ENCODE peak calls at places on chromosomes 7 and 10, in four cellular contexts. S, I, C and X are unnamed samples.

GRCh38 chr10:28434063-28434462 is 98.9 kb upstream of the WAC start:
- DNase-seq in S (no peak), I (no peak), C (no peak), X (no peak)

GRCh38 chr7:43669286-43670081 is 59.8 kb downstream of the COA1 start:
- DNase-seq in S (no peak), I (no peak), C (no peak), X (no peak)

GRCh38 chr7:101947899-101948298 is 130.5 kb downstream of the CUX1 start:
- DNase-seq in S (peak; percentile 81), I (no peak), C (no peak), X (no peak)

GRCh38 chr10:28738200-28738599 is 60.9 kb downstream of the BAMBI start:
- DNase-seq in S (no peak), I (no peak), C (no peak), X (no peak)

GRCh38 chr10:114015708-114016107 is 28.0 kb upstream of the ADRB1 start:
- DNase-seq in S (no peak), I (no peak), C (no peak), X (no peak)

GRCh38 chr7:101826081-101826835 is 8.8 kb downstream of the CUX1 start:
- DNase-seq in S (no peak), I (no peak), C (no peak), X (peak; percentile 68)

GRCh38 chr10:73768881-73769280 is 13.0 kb upstream of the CHCHD1 start:
- DNase-seq in S (no peak), I (no peak), C (peak; percentile 87), X (no peak)

GRCh38 chr7:16668049-16668858 is 22.3 kb downstream of the BZW2 start:
- DNase-seq in S (peak; percentile 48), I (peak; percentile 98), C (no peak), X (peak; percentile 73)

GRCh38 chr7:38934536-38934935 is 25.5 kb upstream of the VPS41 start:
- DNase-seq in S (no peak), I (no peak), C (no peak), X (no peak)

GRCh38 chr10:45253183-45253914 is 62.1 kb downstream of the OR13A1 start:
- DNase-seq in S (no peak), I (no peak), C (no peak), X (no peak)

GRCh38 chr10:35355971-35356724 is 19.8 kb downstream of the CCNY start:
- DNase-seq in S (no peak), I (no peak), C (no peak), X (no peak)

GRCh38 chr10:104809288-104810090 is 168.4 kb downstream of the SORCS3 start:
- DNase-seq in S (no peak), I (no peak), C (no peak), X (no peak)

GRCh38 chr7:5491251-5492044 is 67.8 kb upstream of the TNRC18 start:
- DNase-seq in S (no peak), I (no peak), C (no peak), X (no peak)

GRCh38 chr7:155897758-155898386 is 85.6 kb upstream of the SHH start:
- DNase-seq in S (no peak), I (no peak), C (peak; percentile 53), X (no peak)

GRCh38 chr7:157250605-157251228 is 86.1 kb upstream of the DNAJB6 start:
- DNase-seq in S (no peak), I (peak; percentile 74), C (no peak), X (no peak)

GRCh38 chr7:50454968-50455367 is 4.8 kb upstream of the FIGNL1 start:
- DNase-seq in S (no peak), I (no peak), C (no peak), X (no peak)

GRCh38 chr7:37999673-38000072 is 79.2 kb downstream of the EPDR1 start:
- DNase-seq in S (no peak), I (no peak), C (no peak), X (no peak)

GRCh38 chr7:158847451-158847866 is 8.9 kb upstream of the DYNC2I1 start:
- DNase-seq in S (no peak), I (no peak), C (no peak), X (no peak)

GRCh38 chr7:81367335-81367801 is 402.5 kb downstream of the HGF start:
- DNase-seq in S (no peak), I (no peak), C (no peak), X (peak; percentile 87)

GRCh38 chr7:26265061-26265460 is 26.6 kb upstream of the SNX10 start:
- DNase-seq in S (no peak), I (no peak), C (no peak), X (no peak)

GRCh38 chr7:157394246-157395191 is 57.7 kb downstream of the DNAJB6 start:
- DNase-seq in S (no peak), I (no peak), C (no peak), X (peak; percentile 48)

GRCh38 chr10:30093303-30093967 is 34.0 kb upstream of the JCAD start:
- DNase-seq in S (no peak), I (no peak), C (no peak), X (no peak)

GRCh38 chr10:28181478-28182096 is 121.3 kb downstream of the MPP7 start:
- DNase-seq in S (no peak), I (no peak), C (no peak), X (no peak)

GRCh38 chr10:68364101-68364886 is 31.6 kb upstream of the PBLD start:
- DNase-seq in S (no peak), I (no peak), C (no peak), X (no peak)

GRCh38 chr10:133318494-133319127 is 9.9 kb downstream of the ZNF511 start:
- DNase-seq in S (no peak), I (no peak), C (peak; percentile 93), X (peak; percentile 89)

GRCh38 chr10:74994714-74995308 is 116.6 kb upstream of the SAMD8 start:
- DNase-seq in S (no peak), I (no peak), C (no peak), X (no peak)

GRCh38 chr7:102167254-102167653 is 119.4 kb upstream of the SH2B2 start:
- DNase-seq in S (no peak), I (no peak), C (no peak), X (no peak)

GRCh38 chr7:120825152-120825551 is 32.8 kb downstream of the TSPAN12 start:
- DNase-seq in S (no peak), I (no peak), C (no peak), X (no peak)
- TF ChIP-seq POLR2A in S (no peak), I (no peak), C (no peak), X (no peak)

DNA sequence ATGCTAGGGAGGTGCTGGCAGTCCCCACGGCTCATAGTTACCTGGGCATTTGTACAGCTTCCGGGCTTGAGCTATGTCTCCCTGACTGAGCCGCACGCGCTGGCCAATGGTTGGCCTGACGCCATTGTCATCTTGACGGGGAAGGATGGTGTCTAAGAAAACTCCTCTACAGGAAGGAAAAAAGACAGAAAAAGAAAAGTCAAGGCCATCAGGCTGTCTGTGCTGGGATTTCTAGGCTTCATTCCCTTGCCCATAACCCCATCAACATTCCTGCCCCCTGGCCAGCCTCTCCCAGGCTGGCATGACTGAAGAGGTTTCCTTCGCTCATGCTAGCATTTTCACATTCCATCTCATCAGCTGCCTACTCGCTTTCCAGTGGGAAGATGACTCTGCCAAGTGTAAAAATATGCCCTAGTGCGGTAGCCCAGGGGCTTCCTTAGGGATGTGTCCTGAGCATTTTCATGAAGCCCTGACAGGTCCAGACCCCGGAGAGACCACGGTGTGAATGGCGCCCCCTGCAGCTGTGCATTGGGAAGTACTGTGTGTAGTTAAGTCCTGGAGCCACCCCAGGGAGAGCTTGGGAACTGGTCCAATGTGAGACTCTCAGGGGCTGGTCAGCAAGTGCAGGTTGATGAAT is 54.5 kb upstream of the OPALIN start:
- DNase-seq in S (peak; percentile 38), I (peak; percentile 52), C (no peak), X (peak; percentile 74)
- TF ChIP-seq CTCF in S (no peak), I (no peak), C (no peak), X (no peak)

GRCh38 chr7:2018786-2019692 is 213.7 kb downstream of the MAD1L1 start:
- DNase-seq in S (no peak), I (no peak), C (peak; percentile 83), X (no peak)
- H3K4me3 ChIP-seq in S (peak overlapping the region; percentile 6), I (peak overlapping the region; percentile 37), C (no peak overlapping the region), X (no peak overlapping the region)

GRCh38 chr10:132961-133898 is 2.0 kb upstream of the ZMYND11 start:
- DNase-seq in S (no peak), I (no peak), C (no peak), X (no peak)

GRCh38 chr10:129800-130199 is 5.5 kb upstream of the ZMYND11 start:
- DNase-seq in S (no peak), I (no peak), C (no peak), X (no peak)

GRCh38 chr10:124874-125273 is 10.4 kb upstream of the ZMYND11 start:
- DNase-seq in S (no peak), I (no peak), C (no peak), X (no peak)

DNA sequence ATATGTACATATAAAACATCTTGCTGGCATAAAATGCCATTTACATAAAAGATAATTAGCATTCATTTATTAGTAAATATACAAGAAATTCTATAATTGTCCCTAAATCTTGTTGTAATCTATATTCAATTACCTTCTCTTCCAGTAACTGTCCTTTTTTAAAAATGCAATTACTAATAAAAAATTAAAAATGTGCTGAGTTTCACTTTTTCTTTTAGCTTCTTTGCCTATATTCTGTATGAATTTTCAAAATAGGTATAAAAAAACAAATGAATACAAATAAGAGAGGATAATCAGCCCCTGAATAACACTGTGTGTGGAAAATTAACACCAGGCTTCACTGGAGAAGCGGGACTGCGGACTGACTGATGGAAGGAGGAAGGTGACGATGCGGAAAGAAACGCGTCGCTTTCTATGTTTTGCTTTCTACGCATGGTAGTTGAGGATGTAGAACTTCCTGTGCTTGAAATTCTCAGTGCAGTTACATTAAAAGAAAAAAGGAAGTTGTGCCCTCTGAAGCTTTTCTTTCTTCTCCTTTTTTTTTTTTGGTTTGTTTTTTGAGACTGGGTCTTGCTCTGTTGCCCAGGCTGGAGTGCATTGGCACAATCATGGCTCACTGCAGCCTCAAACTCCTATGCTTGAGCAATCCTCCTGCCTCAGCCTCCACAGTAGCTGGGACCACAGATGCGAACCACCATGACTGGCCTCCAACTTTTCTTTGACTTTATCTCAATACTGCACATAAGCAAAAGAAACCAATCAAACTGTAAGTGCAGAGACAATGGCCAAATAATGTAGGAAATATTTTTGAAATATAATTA is 7.4 kb upstream of the ZMYND11 start:
- DNase-seq in S (no peak), I (no peak), C (no peak), X (no peak)
- TF ChIP-seq POLR2A in S (no peak), I (no peak), C (no peak), X (no peak)